ENCODE peak calls at places on chromosome 7, in seven cellular contexts. C is GM12865, O is fibroblast of mammary gland, V is psoas muscle, P is cardiac fibroblast, L is AG04450, I is RWPE1. B is an unnamed sample.

GRCh38 chr7:35286986-35287385 is 33.1 kb upstream of the TBX20 start:
- DNase-seq in C (no peak), O (no peak), V (no peak), P (peak), L (no peak), I (no peak), B (no peak)

GRCh38 chr7:102287082-102287464 is 405 bp downstream of the SH2B2 start:
- DNase-seq in C (no peak), O (no peak), V (no peak), P (no peak), L (no peak), I (no peak), B (no peak)

GRCh38 chr7:151518105-151518780 is 1.5 kb downstream of the RHEB start:
- DNase-seq in C (peak), O (peak), V (peak), P (peak), L (no peak), I (no peak), B (no peak)

GRCh38 chr7:50679218-50680007 is 103.3 kb downstream of the GRB10 start:
- DNase-seq in C (peak), O (peak), V (no peak), P (peak), L (no peak), I (peak), B (peak)

GRCh38 chr7:115734643-115735042 is 295.9 kb downstream of the TFEC start:
- DNase-seq in C (no peak), O (peak), V (no peak), P (no peak), L (no peak), I (no peak), B (no peak)

GRCh38 chr7:150803161-150803860 is 2.7 kb downstream of the TMEM176A start:
- DNase-seq in C (no peak), O (no peak), V (no peak), P (no peak), L (no peak), I (no peak), B (no peak)

GRCh38 chr7:103887050-103887449 is 102.4 kb downstream of the RELN start:
- DNase-seq in C (no peak), O (no peak), V (no peak), P (no peak), L (no peak), I (no peak), B (no peak)

GRCh38 chr7:18019562-18019961 is 8.1 kb downstream of the PRPS1L1 start:
- DNase-seq in C (no peak), O (peak), V (no peak), P (peak), L (no peak), I (peak), B (no peak)

GRCh38 chr7:16702433-16702832 is 51.1 kb upstream of the TSPAN13 start:
- DNase-seq in C (no peak), O (no peak), V (no peak), P (no peak), L (no peak), I (no peak), B (no peak)

GRCh38 chr7:44489955-44490350 is 505 bp downstream of the NUDCD3 start:
- DNase-seq in C (peak), O (peak), V (no peak), P (peak), L (no peak), I (peak), B (no peak)

GRCh38 chr7:100793806-100794660 is 33.3 kb downstream of the EPHB4 start:
- DNase-seq in C (no peak), O (peak), V (no peak), P (no peak), L (no peak), I (no peak), B (no peak)

GRCh38 chr7:57868771-57869483 is 418.9 kb downstream of the ZNF716 start:
- DNase-seq in C (no peak), O (no peak), V (peak), P (no peak), L (no peak), I (peak), B (peak)

GRCh38 chr7:32890010-32890552 is 1.5 kb downstream of the KBTBD2 start:
- DNase-seq in C (peak), O (peak), V (no peak), P (peak), L (no peak), I (no peak), B (no peak)

GRCh38 chr7:146635200-146636032 is 518.8 kb downstream of the CNTNAP2 start:
- DNase-seq in C (no peak), O (no peak), V (no peak), P (no peak), L (no peak), I (no peak), B (no peak)

GRCh38 chr7:106246941-106247826 is 37.6 kb downstream of the NAMPT start:
- DNase-seq in C (no peak), O (no peak), V (no peak), P (no peak), L (no peak), I (no peak), B (no peak)

GRCh38 chr7:46034056-46034768 is 113.1 kb upstream of the IGFBP3 start:
- DNase-seq in C (no peak), O (peak), V (no peak), P (peak), L (peak), I (no peak), B (no peak)

GRCh38 chr7:83159731-83160130 is 3.0 kb downstream of the PCLO start:
- DNase-seq in C (no peak), O (no peak), V (no peak), P (no peak), L (no peak), I (no peak), B (no peak)

GRCh38 chr7:32115831-32116230 is 45.6 kb upstream of the PDE1C start:
- DNase-seq in C (no peak), O (no peak), V (no peak), P (no peak), L (no peak), I (no peak), B (no peak)

GRCh38 chr7:151330656-151331055 is 11.0 kb upstream of the NUB1 start:
- DNase-seq in C (no peak), O (no peak), V (no peak), P (no peak), L (no peak), I (no peak), B (no peak)

GRCh38 chr7:27214587-27214950 is 14.7 kb upstream of the HOXA13 start:
- DNase-seq in C (no peak), O (no peak), V (no peak), P (no peak), L (no peak), I (no peak), B (no peak)

GRCh38 chr7:14341200-14341599 is 351.7 kb upstream of the ETV1 start:
- DNase-seq in C (no peak), O (no peak), V (no peak), P (no peak), L (no peak), I (no peak), B (no peak)

GRCh38 chr7:120360918-120361317 is 87.9 kb downstream of the KCND2 start:
- DNase-seq in C (peak), O (no peak), V (no peak), P (no peak), L (no peak), I (no peak), B (peak)

GRCh38 chr7:151711906-151712771 is 164.8 kb downstream of the PRKAG2 start:
- DNase-seq in C (no peak), O (no peak), V (peak), P (no peak), L (no peak), I (no peak), B (no peak)

GRCh38 chr7:98024075-98024474 is 34.1 kb upstream of the OCM2 start:
- DNase-seq in C (peak), O (no peak), V (no peak), P (no peak), L (no peak), I (no peak), B (no peak)

GRCh38 chr7:88490161-88490560 is 183.5 kb upstream of the STEAP4 start:
- DNase-seq in C (no peak), O (no peak), V (no peak), P (no peak), L (no peak), I (no peak), B (no peak)

GRCh38 chr7:76069238-76069638 is 21.3 kb downstream of the MDH2 start:
- DNase-seq in C (no peak), O (peak), V (peak), P (peak), L (peak), I (peak), B (peak)

GRCh38 chr7:24175603-24176002 is 108.4 kb upstream of the NPY start:
- DNase-seq in C (no peak), O (no peak), V (no peak), P (no peak), L (no peak), I (no peak), B (no peak)

GRCh38 chr7:130897515-130898419 is 163.8 kb upstream of the KLF14 start:
- DNase-seq in C (peak), O (no peak), V (no peak), P (no peak), L (no peak), I (no peak), B (peak)

GRCh38 chr7:100040575-100040974 is 9.0 kb upstream of the ZSCAN21 start:
- DNase-seq in C (no peak), O (no peak), V (no peak), P (no peak), L (no peak), I (no peak), B (no peak)

GRCh38 chr7:157355784-157356511 is 19.1 kb downstream of the DNAJB6 start:
- DNase-seq in C (no peak), O (peak), V (peak), P (peak), L (no peak), I (peak), B (no peak)

GRCh38 chr7:155363852-155364600 is 66.3 kb downstream of the INSIG1 start:
- DNase-seq in C (no peak), O (no peak), V (peak), P (no peak), L (no peak), I (no peak), B (no peak)

DNA sequence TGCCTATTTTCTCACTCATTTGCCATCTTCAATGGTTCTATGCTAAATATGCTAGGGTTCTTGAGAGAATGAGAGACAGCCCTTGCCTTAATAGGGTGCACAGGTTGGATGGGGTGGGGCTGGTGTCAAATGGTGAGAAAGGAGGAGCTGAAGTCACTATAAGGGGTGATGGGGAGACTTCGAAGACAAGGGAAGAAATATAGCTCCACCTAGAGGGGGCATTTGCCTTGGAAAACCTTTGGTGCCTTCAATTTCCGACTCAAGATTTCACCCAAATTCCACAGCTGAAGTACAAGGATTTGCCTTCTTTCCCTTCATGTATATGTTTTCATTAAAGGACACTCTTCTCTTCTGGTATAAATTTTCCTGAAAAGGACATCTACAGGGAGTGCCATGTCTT is 5.6 kb downstream of the PTN start:
- DNase-seq in C (peak), O (no peak), V (no peak), P (no peak), L (no peak), I (no peak), B (no peak)
- TF ChIP-seq CTCF in C (no peak), O (peak), V (no peak), P (no peak), L (peak), I (no peak), B (no peak)

DNA sequence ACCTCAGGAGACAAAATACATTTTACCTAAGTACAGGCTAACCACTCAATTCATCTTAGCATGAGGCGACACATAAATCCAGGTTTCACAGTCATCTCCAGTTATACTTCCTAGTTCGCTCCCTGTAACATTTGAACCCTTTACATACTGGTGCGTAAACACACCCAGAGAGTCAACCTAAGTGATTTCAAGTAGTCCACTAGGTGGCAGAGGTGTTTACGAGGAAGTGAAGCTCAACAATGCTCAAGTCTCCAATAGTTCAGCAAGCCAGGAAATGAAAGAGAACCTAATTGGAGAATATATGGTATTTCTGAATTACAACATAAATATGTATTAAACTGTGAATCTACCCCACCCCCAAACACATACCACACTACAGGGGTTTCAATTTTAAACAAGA is 76.3 kb upstream of the ABCB5 start:
- DNase-seq in C (no peak), O (peak), V (no peak), P (peak), L (no peak), I (no peak), B (no peak)
- TF ChIP-seq CTCF in C (peak), O (peak), V (no peak), P (peak), L (no peak), I (no peak), B (no peak)

DNA sequence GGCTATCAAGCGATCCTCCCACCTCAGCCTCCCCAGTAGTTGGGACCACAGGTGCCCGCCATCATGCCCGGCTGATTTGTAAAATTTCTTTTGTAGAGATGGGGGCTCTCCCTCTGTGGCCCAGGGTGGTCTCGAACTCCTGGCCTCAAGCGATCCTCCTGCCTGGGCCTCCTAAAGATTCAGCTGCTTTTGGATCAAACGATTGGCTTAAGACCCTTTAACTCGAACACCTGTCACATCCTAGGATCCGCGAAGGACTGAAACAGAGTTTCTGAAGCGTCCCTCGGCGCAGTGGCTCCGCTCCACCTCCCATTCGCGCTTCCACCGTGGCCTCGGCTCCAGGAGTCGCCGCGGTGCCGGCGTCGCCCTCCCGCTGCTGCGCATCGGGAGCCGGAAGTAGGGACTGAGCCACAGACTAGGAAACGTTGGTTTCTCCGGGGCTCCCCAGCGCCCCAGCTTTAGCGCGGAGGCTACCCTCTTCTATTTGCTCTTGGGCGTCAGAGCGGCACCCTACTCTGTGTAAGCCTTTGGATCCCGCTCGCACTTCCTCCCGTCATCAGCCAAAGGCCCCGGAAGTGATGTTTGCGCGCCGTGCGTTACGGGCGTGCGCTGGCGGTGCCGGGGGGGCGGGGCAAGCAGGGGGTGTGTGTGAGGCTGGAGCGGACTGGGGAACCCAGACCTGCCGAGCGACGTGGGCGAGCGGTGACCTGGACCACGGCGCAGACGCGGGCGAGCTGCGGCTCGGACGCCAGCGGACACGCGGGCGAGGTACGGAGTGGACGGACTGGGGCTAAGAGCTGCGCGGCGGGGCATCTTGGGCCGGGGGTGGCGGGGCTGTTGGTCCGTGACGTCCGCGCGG is 53.0 kb downstream of the KCTD7 start:
- DNase-seq in C (peak), O (peak), V (peak), P (peak), L (peak), I (peak), B (peak)
- TF ChIP-seq CTCF in C (no peak), O (no peak), V (no peak), P (no peak), L (no peak), I (no peak), B (no peak)

GRCh38 chr7:48337781-48338180 is 166.5 kb downstream of the ABCA13 start:
- DNase-seq in C (no peak), O (no peak), V (no peak), P (no peak), L (no peak), I (no peak), B (no peak)

GRCh38 chr7:48337012-48337621 is 165.9 kb downstream of the ABCA13 start:
- DNase-seq in C (peak), O (peak), V (no peak), P (peak), L (no peak), I (peak), B (no peak)
- TF ChIP-seq CTCF in C (peak), O (peak), V (no peak), P (peak), L (peak), I (peak), B (peak)